ENCODE peak calls at places on chromosomes 5 and 9, in ten cellular contexts. J is fibroblast of lung; Y is neuronal stem cell; W is activated CD8-positive, alpha-beta T cell treated with anti-CD3 and anti-CD28 coated beads for 36 hours; T is NCI-H1105; Z is AG08396; M is T-helper 1 cell; K is stomach; C is HS-5; X is upper lobe of right lung. S is an unnamed sample.

GRCh38 chr9:18806277-18806676 is 226.7 kb downstream of the SAXO1 start:
- DNase-seq in J (no peak), Y (no peak), W (no peak), T (no peak), Z (no peak), M (no peak), K (no peak), C (no peak), X (no peak), S (no peak)

GRCh38 chr5:125140855-125141254 is 394.4 kb upstream of the ZNF608 start:
- DNase-seq in J (peak), Y (no peak), W (no peak), T (no peak), Z (peak), M (no peak), K (no peak), C (no peak), X (no peak), S (no peak)

GRCh38 chr5:142636093-142636492 is 49.8 kb downstream of the FGF1 start:
- DNase-seq in J (no peak), Y (no peak), W (no peak), T (no peak), Z (no peak), M (no peak), K (no peak), C (no peak), X (no peak), S (no peak)

GRCh38 chr5:54013556-54014157 is 296.7 kb downstream of the ARL15 start:
- DNase-seq in J (peak), Y (no peak), W (peak), T (no peak), Z (peak), M (no peak), K (no peak), C (peak), X (no peak), S (peak)

GRCh38 chr5:158979749-158980521 is 119.8 kb downstream of the EBF1 start:
- DNase-seq in J (peak), Y (no peak), W (no peak), T (peak), Z (peak), M (no peak), K (peak), C (no peak), X (no peak), S (no peak)

GRCh38 chr5:136084698-136085097 is 47.9 kb upstream of the SMAD5 start:
- DNase-seq in J (no peak), Y (no peak), W (no peak), T (no peak), Z (no peak), M (no peak), K (peak), C (no peak), X (no peak), S (no peak)

GRCh38 chr9:18587988-18588387 is 114.0 kb downstream of the ADAMTSL1 start:
- DNase-seq in J (peak), Y (no peak), W (no peak), T (no peak), Z (no peak), M (no peak), K (no peak), C (no peak), X (no peak), S (no peak)

GRCh38 chr5:66207800-66208561 is 63.9 kb downstream of the SREK1 start:
- DNase-seq in J (peak), Y (no peak), W (no peak), T (no peak), Z (no peak), M (no peak), K (no peak), C (no peak), X (no peak), S (no peak)

GRCh38 chr5:136053336-136054121 is 24.7 kb downstream of the TGFBI start:
- DNase-seq in J (peak), Y (no peak), W (no peak), T (no peak), Z (peak), M (no peak), K (no peak), C (peak), X (no peak), S (no peak)

GRCh38 chr5:103298557-103298956 is 40.0 kb downstream of the MACIR start:
- DNase-seq in J (no peak), Y (no peak), W (no peak), T (no peak), Z (no peak), M (no peak), K (no peak), C (no peak), X (no peak), S (no peak)

GRCh38 chr9:34592895-34593601 is 3.5 kb upstream of the CNTFR start:
- DNase-seq in J (no peak), Y (no peak), W (peak), T (no peak), Z (no peak), M (no peak), K (peak), C (no peak), X (peak), S (no peak)

GRCh38 chr5:1208743-1209551 is 7.6 kb downstream of the SLC6A19 start:
- DNase-seq in J (peak), Y (peak), W (no peak), T (no peak), Z (peak), M (no peak), K (peak), C (no peak), X (no peak), S (no peak)

GRCh38 chr9:130860458-130861316 is 25.6 kb downstream of the ABL1 start:
- DNase-seq in J (peak), Y (no peak), W (no peak), T (no peak), Z (peak), M (no peak), K (peak), C (peak), X (peak), S (no peak)

GRCh38 chr9:3906437-3907213 is 380.8 kb upstream of the RFX3 start:
- DNase-seq in J (peak), Y (no peak), W (no peak), T (no peak), Z (peak), M (no peak), K (no peak), C (peak), X (no peak), S (no peak)

GRCh38 chr5:178207183-178207916 is 3.0 kb downstream of the HNRNPAB start:
- DNase-seq in J (peak), Y (no peak), W (no peak), T (no peak), Z (no peak), M (no peak), K (peak), C (no peak), X (no peak), S (no peak)

S was measured in GM12865.